ENCODE peak calls at places on chromosomes 4 and X, in five cellular contexts. M is lower lobe of right lung; P is transverse colon; K is esophagus squamous epithelium; I is activated T-cell treated with anti-CD3 and anti-CD28 coated beads, Interleukin-2, amount 50 U/mL, for 72 hours. U is an unnamed sample.

GRCh38 chrX:20606831-20607230 is 340.1 kb upstream of the RPS6KA3 start:
- DNase-seq in P (no peak), M (no peak), K (no peak), I (no peak), U (no peak)

GRCh38 chrX:97806238-97806637 is 922.5 kb downstream of the RPA4 start:
- DNase-seq in M (no peak), K (no peak), I (no peak), P (no peak), U (no peak)

GRCh38 chrX:68719904-68720614 is 72.6 kb downstream of the STARD8 start:
- DNase-seq in P (no peak), K (no peak), M (no peak), I (no peak), U (no peak)

GRCh38 chrX:150575415-150575814 is 7.0 kb downstream of the MTM1 start:
- DNase-seq in M (no peak), K (no peak), I (peak; percentile 76), P (peak; percentile 13), U (peak; percentile 72)

GRCh38 chrX:139077303-139078131 is 366.0 kb upstream of the FGF13 start:
- DNase-seq in P (no peak), I (no peak), M (no peak), K (no peak), U (no peak)

GRCh38 chrX:45954026-45954425 is 591.2 kb downstream of the ZNF674 start:
- DNase-seq in K (no peak), M (no peak), I (no peak), P (no peak), U (no peak)

GRCh38 chr4:39591290-39591689 is 47.4 kb downstream of the SMIM14 start:
- DNase-seq in M (no peak), K (no peak), I (no peak), P (peak; percentile 35), U (no peak)

GRCh38 chr4:59612235-59612634 is 1587.9 kb upstream of the ADGRL3 start:
- DNase-seq in M (no peak), I (no peak), K (no peak), P (no peak), U (no peak)

GRCh38 chr4:37528161-37528560 is 158.0 kb downstream of the RELL1 start:
- DNase-seq in I (no peak), M (peak; percentile 48), K (no peak), P (no peak), U (no peak)